ENCODE peak calls at places on chromosomes 6 and 20, in six cellular contexts. One of them, this sample, is unnamed.

GRCh38 chr6:127148511-127148910 is 30.0 kb downstream of the RSPO3 start:
- DNase-seq in activated T-cell treated with anti-CD3 and anti-CD28 coated beads, Interleukin-2, amount 50 U/mL, for 48 hours: no peak
- DNase-seq in heart right ventricle: no peak
- DNase-seq in NCI-H69: peak
- DNase-seq in mucosa of gallbladder: no peak
- DNase-seq in anterior cingulate cortex: no peak
- DNase-seq in this sample: no peak

GRCh38 chr6:11606287-11606686 is 68.7 kb downstream of the TMEM170B start:
- DNase-seq in activated T-cell treated with anti-CD3 and anti-CD28 coated beads, Interleukin-2, amount 50 U/mL, for 48 hours: no peak
- DNase-seq in anterior cingulate cortex: no peak
- DNase-seq in mucosa of gallbladder: peak
- DNase-seq in NCI-H69: peak
- DNase-seq in heart right ventricle: no peak
- DNase-seq in this sample: no peak

GRCh38 chr6:88381289-88381642 is 215.1 kb upstream of the CNR1 start:
- DNase-seq in heart right ventricle: no peak
- DNase-seq in activated T-cell treated with anti-CD3 and anti-CD28 coated beads, Interleukin-2, amount 50 U/mL, for 48 hours: no peak
- DNase-seq in mucosa of gallbladder: no peak
- DNase-seq in NCI-H69: no peak
- DNase-seq in anterior cingulate cortex: no peak
- DNase-seq in this sample: no peak

GRCh38 chr20:36384022-36384619 is 78.0 kb downstream of the DLGAP4 start:
- DNase-seq in anterior cingulate cortex: no peak
- DNase-seq in heart right ventricle: peak
- DNase-seq in NCI-H69: no peak
- DNase-seq in activated T-cell treated with anti-CD3 and anti-CD28 coated beads, Interleukin-2, amount 50 U/mL, for 48 hours: peak
- DNase-seq in mucosa of gallbladder: no peak
- DNase-seq in this sample: no peak

GRCh38 chr6:137043710-137044365 is 927 bp downstream of the IL20RA start:
- DNase-seq in anterior cingulate cortex: peak
- DNase-seq in activated T-cell treated with anti-CD3 and anti-CD28 coated beads, Interleukin-2, amount 50 U/mL, for 48 hours: no peak
- DNase-seq in heart right ventricle: no peak
- DNase-seq in NCI-H69: peak
- DNase-seq in mucosa of gallbladder: no peak
- DNase-seq in this sample: peak

GRCh38 chr20:37526238-37526838 is 1.3 kb downstream of the BLCAP start:
- DNase-seq in mucosa of gallbladder: no peak
- DNase-seq in NCI-H69: peak
- DNase-seq in anterior cingulate cortex: no peak
- DNase-seq in activated T-cell treated with anti-CD3 and anti-CD28 coated beads, Interleukin-2, amount 50 U/mL, for 48 hours: peak
- DNase-seq in heart right ventricle: peak
- DNase-seq in this sample: no peak

GRCh38 chr6:159540152-159540551 is 152.9 kb downstream of the SOD2 start:
- DNase-seq in heart right ventricle: no peak
- DNase-seq in activated T-cell treated with anti-CD3 and anti-CD28 coated beads, Interleukin-2, amount 50 U/mL, for 48 hours: no peak
- DNase-seq in mucosa of gallbladder: no peak
- DNase-seq in anterior cingulate cortex: no peak
- DNase-seq in NCI-H69: peak
- DNase-seq in this sample: no peak

GRCh38 chr20:45890077-45890996 is 671 bp downstream of the NEURL2 start:
- DNase-seq in anterior cingulate cortex: peak
- DNase-seq in NCI-H69: peak
- DNase-seq in activated T-cell treated with anti-CD3 and anti-CD28 coated beads, Interleukin-2, amount 50 U/mL, for 48 hours: peak
- DNase-seq in mucosa of gallbladder: peak
- DNase-seq in heart right ventricle: peak
- DNase-seq in this sample: peak

GRCh38 chr6:156777866-156778614 is 862 bp downstream of the ARID1B start:
- DNase-seq in mucosa of gallbladder: peak
- DNase-seq in anterior cingulate cortex: peak
- DNase-seq in activated T-cell treated with anti-CD3 and anti-CD28 coated beads, Interleukin-2, amount 50 U/mL, for 48 hours: peak
- DNase-seq in NCI-H69: peak
- DNase-seq in heart right ventricle: peak
- DNase-seq in this sample: peak

GRCh38 chr6:33885121-33886057 is 81.6 kb upstream of the MLN start:
- DNase-seq in activated T-cell treated with anti-CD3 and anti-CD28 coated beads, Interleukin-2, amount 50 U/mL, for 48 hours: no peak
- DNase-seq in anterior cingulate cortex: no peak
- DNase-seq in NCI-H69: no peak
- DNase-seq in heart right ventricle: no peak
- DNase-seq in mucosa of gallbladder: no peak
- DNase-seq in this sample: no peak

GRCh38 chr6:146851837-146852236 is 253.1 kb downstream of the ADGB start:
- DNase-seq in NCI-H69: no peak
- DNase-seq in heart right ventricle: no peak
- DNase-seq in mucosa of gallbladder: no peak
- DNase-seq in anterior cingulate cortex: no peak
- DNase-seq in activated T-cell treated with anti-CD3 and anti-CD28 coated beads, Interleukin-2, amount 50 U/mL, for 48 hours: no peak
- DNase-seq in this sample: no peak

GRCh38 chr6:2209226-2209809 is 36.1 kb downstream of the GMDS start:
- DNase-seq in NCI-H69: peak
- DNase-seq in heart right ventricle: peak
- DNase-seq in anterior cingulate cortex: no peak
- DNase-seq in mucosa of gallbladder: peak
- DNase-seq in activated T-cell treated with anti-CD3 and anti-CD28 coated beads, Interleukin-2, amount 50 U/mL, for 48 hours: peak
- DNase-seq in this sample: no peak

GRCh38 chr20:58660855-58661254 is 9.8 kb downstream of the STX16 start:
- DNase-seq in activated T-cell treated with anti-CD3 and anti-CD28 coated beads, Interleukin-2, amount 50 U/mL, for 48 hours: no peak
- DNase-seq in NCI-H69: no peak
- DNase-seq in heart right ventricle: no peak
- DNase-seq in mucosa of gallbladder: no peak
- DNase-seq in anterior cingulate cortex: no peak
- DNase-seq in this sample: no peak

GRCh38 chr6:110180228-110181008 is at the start of gene CDC40:
- DNase-seq in NCI-H69: peak
- DNase-seq in mucosa of gallbladder: peak
- DNase-seq in activated T-cell treated with anti-CD3 and anti-CD28 coated beads, Interleukin-2, amount 50 U/mL, for 48 hours: peak
- DNase-seq in anterior cingulate cortex: peak
- DNase-seq in heart right ventricle: peak
- DNase-seq in this sample: peak

GRCh38 chr6:127146935-127147334 is 28.5 kb downstream of the RSPO3 start:
- DNase-seq in heart right ventricle: peak
- DNase-seq in NCI-H69: no peak
- DNase-seq in mucosa of gallbladder: no peak
- DNase-seq in activated T-cell treated with anti-CD3 and anti-CD28 coated beads, Interleukin-2, amount 50 U/mL, for 48 hours: no peak
- DNase-seq in anterior cingulate cortex: no peak
- DNase-seq in this sample: no peak

GRCh38 chr6:170034294-170034693 is 256.6 kb downstream of the DLL1 start:
- DNase-seq in anterior cingulate cortex: no peak
- DNase-seq in mucosa of gallbladder: no peak
- DNase-seq in NCI-H69: no peak
- DNase-seq in activated T-cell treated with anti-CD3 and anti-CD28 coated beads, Interleukin-2, amount 50 U/mL, for 48 hours: no peak
- DNase-seq in heart right ventricle: no peak
- DNase-seq in this sample: no peak

GRCh38 chr6:4714961-4715501 is 61.2 kb upstream of the CDYL start:
- DNase-seq in activated T-cell treated with anti-CD3 and anti-CD28 coated beads, Interleukin-2, amount 50 U/mL, for 48 hours: no peak
- DNase-seq in NCI-H69: no peak
- DNase-seq in heart right ventricle: no peak
- DNase-seq in anterior cingulate cortex: no peak
- DNase-seq in mucosa of gallbladder: no peak
- DNase-seq in this sample: no peak

GRCh38 chr20:31641391-31641790 is 3.7 kb downstream of the COX4I2 start:
- DNase-seq in heart right ventricle: no peak
- DNase-seq in anterior cingulate cortex: no peak
- DNase-seq in activated T-cell treated with anti-CD3 and anti-CD28 coated beads, Interleukin-2, amount 50 U/mL, for 48 hours: no peak
- DNase-seq in mucosa of gallbladder: no peak
- DNase-seq in NCI-H69: no peak
- DNase-seq in this sample: no peak

GRCh38 chr6:153595903-153596302 is 443.1 kb upstream of the OPRM1 start:
- DNase-seq in NCI-H69: no peak
- DNase-seq in activated T-cell treated with anti-CD3 and anti-CD28 coated beads, Interleukin-2, amount 50 U/mL, for 48 hours: no peak
- DNase-seq in anterior cingulate cortex: no peak
- DNase-seq in heart right ventricle: no peak
- DNase-seq in mucosa of gallbladder: no peak
- DNase-seq in this sample: no peak